ENCODE peak calls at places on chromosome 18, in ten cellular contexts. One of them, this sample, is unnamed.
A peak's percentile ranks its signal among the peaks of the same experiment; 100 is the strongest.

GRCh38 chr18:58222439-58223125 is 178.6 kb downstream of the NEDD4L start:
- DNase-seq in SW480: peak; percentile 28
- DNase-seq in T-cell: no peak
- DNase-seq in HS-5: no peak
- DNase-seq in osteocyte: no peak
- DNase-seq in psoas muscle: no peak
- DNase-seq in NCI-H510A: no peak
- DNase-seq in nucleus accumbens: no peak
- DNase-seq in fibroblast of pulmonary artery: no peak
- DNase-seq in pancreas: no peak
- DNase-seq in this sample: no peak

GRCh38 chr18:51654441-51655326 is 457.2 kb upstream of the MEX3C start:
- DNase-seq in SW480: no peak
- DNase-seq in T-cell: no peak
- DNase-seq in HS-5: no peak
- DNase-seq in osteocyte: no peak
- DNase-seq in psoas muscle: no peak
- DNase-seq in NCI-H510A: no peak
- DNase-seq in nucleus accumbens: no peak
- DNase-seq in fibroblast of pulmonary artery: no peak
- DNase-seq in pancreas: no peak
- DNase-seq in this sample: no peak

GRCh38 chr18:33440011-33440383 is 524 bp downstream of the CCDC178 start:
- DNase-seq in SW480: no peak
- DNase-seq in T-cell: no peak
- DNase-seq in HS-5: peak; percentile 19
- DNase-seq in osteocyte: peak; percentile 87
- DNase-seq in psoas muscle: peak; percentile 61
- DNase-seq in NCI-H510A: peak; percentile 73
- DNase-seq in nucleus accumbens: no peak
- DNase-seq in fibroblast of pulmonary artery: peak; percentile 70
- DNase-seq in pancreas: peak; percentile 39
- DNase-seq in this sample: peak; percentile 4

GRCh38 chr18:48848641-48849143 is 102.1 kb downstream of the SMAD7 start:
- DNase-seq in SW480: no peak
- DNase-seq in T-cell: no peak
- DNase-seq in HS-5: no peak
- DNase-seq in osteocyte: no peak
- DNase-seq in psoas muscle: no peak
- DNase-seq in NCI-H510A: no peak
- DNase-seq in nucleus accumbens: no peak
- DNase-seq in fibroblast of pulmonary artery: peak; percentile 94
- DNase-seq in pancreas: no peak
- DNase-seq in this sample: no peak

GRCh38 chr18:54163458-54163857 is 61.0 kb downstream of the MBD2 start:
- DNase-seq in SW480: no peak
- DNase-seq in T-cell: no peak
- DNase-seq in HS-5: no peak
- DNase-seq in osteocyte: no peak
- DNase-seq in psoas muscle: no peak
- DNase-seq in NCI-H510A: no peak
- DNase-seq in nucleus accumbens: no peak
- DNase-seq in fibroblast of pulmonary artery: no peak
- DNase-seq in pancreas: no peak
- DNase-seq in this sample: no peak

GRCh38 chr18:33699372-33699771 is 121.4 kb downstream of the ASXL3 start:
- DNase-seq in SW480: no peak
- DNase-seq in T-cell: no peak
- DNase-seq in HS-5: no peak
- DNase-seq in osteocyte: no peak
- DNase-seq in psoas muscle: no peak
- DNase-seq in NCI-H510A: no peak
- DNase-seq in nucleus accumbens: no peak
- DNase-seq in fibroblast of pulmonary artery: no peak
- DNase-seq in pancreas: no peak
- DNase-seq in this sample: no peak

GRCh38 chr18:60895181-60895580 is 438.0 kb upstream of the CDH20 start:
- DNase-seq in SW480: no peak
- DNase-seq in T-cell: no peak
- DNase-seq in HS-5: no peak
- DNase-seq in osteocyte: no peak
- DNase-seq in psoas muscle: no peak
- DNase-seq in NCI-H510A: no peak
- DNase-seq in nucleus accumbens: no peak
- DNase-seq in fibroblast of pulmonary artery: peak; percentile 24
- DNase-seq in pancreas: no peak
- DNase-seq in this sample: no peak

GRCh38 chr18:58893388-58894099 is 28.9 kb downstream of the ZNF532 start:
- DNase-seq in SW480: no peak
- DNase-seq in T-cell: no peak
- DNase-seq in HS-5: peak; percentile 29
- DNase-seq in osteocyte: no peak
- DNase-seq in psoas muscle: no peak
- DNase-seq in NCI-H510A: no peak
- DNase-seq in nucleus accumbens: no peak
- DNase-seq in fibroblast of pulmonary artery: no peak
- DNase-seq in pancreas: no peak
- DNase-seq in this sample: no peak

GRCh38 chr18:79259218-79259617 is 136.5 kb upstream of the NFATC1 start:
- DNase-seq in SW480: no peak
- DNase-seq in T-cell: no peak
- DNase-seq in HS-5: no peak
- DNase-seq in osteocyte: no peak
- DNase-seq in psoas muscle: no peak
- DNase-seq in NCI-H510A: no peak
- DNase-seq in nucleus accumbens: no peak
- DNase-seq in fibroblast of pulmonary artery: no peak
- DNase-seq in pancreas: no peak
- DNase-seq in this sample: no peak

GRCh38 chr18:58024139-58024538 is 19.9 kb upstream of the NEDD4L start:
- DNase-seq in SW480: no peak
- DNase-seq in T-cell: no peak
- DNase-seq in HS-5: no peak
- DNase-seq in osteocyte: no peak
- DNase-seq in psoas muscle: no peak
- DNase-seq in NCI-H510A: no peak
- DNase-seq in nucleus accumbens: no peak
- DNase-seq in fibroblast of pulmonary artery: no peak
- DNase-seq in pancreas: no peak
- DNase-seq in this sample: no peak

GRCh38 chr18:60198063-60198462 is 174.5 kb downstream of the MC4R start:
- DNase-seq in SW480: no peak
- DNase-seq in T-cell: no peak
- DNase-seq in HS-5: no peak
- DNase-seq in osteocyte: no peak
- DNase-seq in psoas muscle: no peak
- DNase-seq in NCI-H510A: no peak
- DNase-seq in nucleus accumbens: no peak
- DNase-seq in fibroblast of pulmonary artery: peak; percentile 7
- DNase-seq in pancreas: no peak
- DNase-seq in this sample: no peak

GRCh38 chr18:34352385-34353163 is 127.9 kb upstream of the NOL4 start:
- DNase-seq in SW480: no peak
- DNase-seq in T-cell: no peak
- DNase-seq in HS-5: no peak
- DNase-seq in osteocyte: no peak
- DNase-seq in psoas muscle: no peak
- DNase-seq in NCI-H510A: peak; percentile 76
- DNase-seq in nucleus accumbens: no peak
- DNase-seq in fibroblast of pulmonary artery: peak; percentile 1
- DNase-seq in pancreas: peak; percentile 18
- DNase-seq in this sample: no peak

GRCh38 chr18:49112031-49112430 is 161.3 kb upstream of the SMAD7 start:
- DNase-seq in SW480: no peak
- DNase-seq in T-cell: no peak
- DNase-seq in HS-5: no peak
- DNase-seq in osteocyte: no peak
- DNase-seq in psoas muscle: no peak
- DNase-seq in NCI-H510A: no peak
- DNase-seq in nucleus accumbens: no peak
- DNase-seq in fibroblast of pulmonary artery: no peak
- DNase-seq in pancreas: no peak
- DNase-seq in this sample: no peak

GRCh38 chr18:8174758-8175157 is 434.5 kb upstream of the RAB12 start:
- DNase-seq in SW480: no peak
- DNase-seq in T-cell: no peak
- DNase-seq in HS-5: no peak
- DNase-seq in osteocyte: no peak
- DNase-seq in psoas muscle: no peak
- DNase-seq in NCI-H510A: no peak
- DNase-seq in nucleus accumbens: no peak
- DNase-seq in fibroblast of pulmonary artery: no peak
- DNase-seq in pancreas: no peak
- DNase-seq in this sample: no peak

GRCh38 chr18:11849845-11850747 is 1.1 kb upstream of the CHMP1B start:
- DNase-seq in SW480: peak; percentile 78
- DNase-seq in T-cell: peak; percentile 61
- DNase-seq in HS-5: peak; percentile 29
- DNase-seq in osteocyte: no peak
- DNase-seq in psoas muscle: peak; percentile 89
- DNase-seq in NCI-H510A: no peak
- DNase-seq in nucleus accumbens: peak; percentile 40
- DNase-seq in fibroblast of pulmonary artery: peak; percentile 95
- DNase-seq in pancreas: peak; percentile 55
- DNase-seq in this sample: peak; percentile 77

GRCh38 chr18:6150481-6150880 is 255.2 kb upstream of the TMEM200C start:
- DNase-seq in SW480: no peak
- DNase-seq in T-cell: no peak
- DNase-seq in HS-5: no peak
- DNase-seq in osteocyte: no peak
- DNase-seq in psoas muscle: no peak
- DNase-seq in NCI-H510A: no peak
- DNase-seq in nucleus accumbens: no peak
- DNase-seq in fibroblast of pulmonary artery: no peak
- DNase-seq in pancreas: no peak
- DNase-seq in this sample: no peak

GRCh38 chr18:26227051-26227672 is 917 bp downstream of the TAF4B start:
- DNase-seq in SW480: peak; percentile 10
- DNase-seq in T-cell: no peak
- DNase-seq in HS-5: no peak
- DNase-seq in osteocyte: no peak
- DNase-seq in psoas muscle: no peak
- DNase-seq in NCI-H510A: no peak
- DNase-seq in nucleus accumbens: peak; percentile 17
- DNase-seq in fibroblast of pulmonary artery: peak; percentile 16
- DNase-seq in pancreas: peak; percentile 44
- DNase-seq in this sample: no peak

GRCh38 chr18:30971338-30971956 is 71.1 kb downstream of the DSC3 start:
- DNase-seq in SW480: peak; percentile 8
- DNase-seq in T-cell: no peak
- DNase-seq in HS-5: no peak
- DNase-seq in osteocyte: no peak
- DNase-seq in psoas muscle: no peak
- DNase-seq in NCI-H510A: no peak
- DNase-seq in nucleus accumbens: no peak
- DNase-seq in fibroblast of pulmonary artery: peak; percentile 51
- DNase-seq in pancreas: no peak
- DNase-seq in this sample: no peak

GRCh38 chr18:48228841-48229240 is 180.3 kb downstream of the ZBTB7C start:
- DNase-seq in SW480: no peak
- DNase-seq in T-cell: no peak
- DNase-seq in HS-5: no peak
- DNase-seq in osteocyte: no peak
- DNase-seq in psoas muscle: no peak
- DNase-seq in NCI-H510A: no peak
- DNase-seq in nucleus accumbens: no peak
- DNase-seq in fibroblast of pulmonary artery: peak; percentile 4
- DNase-seq in pancreas: no peak
- DNase-seq in this sample: no peak

GRCh38 chr18:64982414-64983096 is 768.3 kb upstream of the CDH7 start:
- DNase-seq in SW480: no peak
- DNase-seq in T-cell: no peak
- DNase-seq in HS-5: no peak
- DNase-seq in osteocyte: no peak
- DNase-seq in psoas muscle: no peak
- DNase-seq in NCI-H510A: no peak
- DNase-seq in nucleus accumbens: no peak
- DNase-seq in fibroblast of pulmonary artery: no peak
- DNase-seq in pancreas: no peak
- DNase-seq in this sample: no peak

GRCh38 chr18:28332071-28332470 is 155.1 kb upstream of the CDH2 start:
- DNase-seq in SW480: no peak
- DNase-seq in T-cell: no peak
- DNase-seq in HS-5: no peak
- DNase-seq in osteocyte: no peak
- DNase-seq in psoas muscle: no peak
- DNase-seq in NCI-H510A: no peak
- DNase-seq in nucleus accumbens: no peak
- DNase-seq in fibroblast of pulmonary artery: no peak
- DNase-seq in pancreas: no peak
- DNase-seq in this sample: no peak